ENCODE peak calls at places on chromosome 12, in six cellular contexts. One of them, this sample, is unnamed.

GRCh38 chr12:72511906-72512305 is 239.7 kb downstream of the TRHDE start:
- DNase-seq in GM04504: peak
- DNase-seq in NCI-H1105: no peak
- DNase-seq in activated CD8-positive, alpha-beta T cell treated with anti-CD3 and anti-CD28 coated beads, Interleukin-2, amount 10 ng/mL, durations not matched to agents 7 days and 5 days: no peak
- DNase-seq in WTC11: no peak
- DNase-seq in kidney tubule cell: peak
- DNase-seq in this sample: no peak

GRCh38 chr12:6963741-6964446 is 6.6 kb downstream of the PHB2 start:
- DNase-seq in NCI-H1105: peak
- DNase-seq in kidney tubule cell: no peak
- DNase-seq in GM04504: no peak
- DNase-seq in activated CD8-positive, alpha-beta T cell treated with anti-CD3 and anti-CD28 coated beads, Interleukin-2, amount 10 ng/mL, durations not matched to agents 7 days and 5 days: no peak
- DNase-seq in WTC11: no peak
- DNase-seq in this sample: no peak

GRCh38 chr12:119047641-119048040 is 66.3 kb downstream of the SRRM4 start:
- DNase-seq in activated CD8-positive, alpha-beta T cell treated with anti-CD3 and anti-CD28 coated beads, Interleukin-2, amount 10 ng/mL, durations not matched to agents 7 days and 5 days: no peak
- DNase-seq in GM04504: no peak
- DNase-seq in NCI-H1105: no peak
- DNase-seq in WTC11: no peak
- DNase-seq in kidney tubule cell: no peak
- DNase-seq in this sample: no peak

GRCh38 chr12:116343331-116343884 is 65.9 kb upstream of the MED13L start:
- DNase-seq in NCI-H1105: no peak
- DNase-seq in activated CD8-positive, alpha-beta T cell treated with anti-CD3 and anti-CD28 coated beads, Interleukin-2, amount 10 ng/mL, durations not matched to agents 7 days and 5 days: no peak
- DNase-seq in WTC11: no peak
- DNase-seq in kidney tubule cell: no peak
- DNase-seq in GM04504: no peak
- DNase-seq in this sample: no peak

GRCh38 chr12:7155471-7156034 is 25.4 kb downstream of the CLSTN3 start:
- DNase-seq in WTC11: no peak
- DNase-seq in activated CD8-positive, alpha-beta T cell treated with anti-CD3 and anti-CD28 coated beads, Interleukin-2, amount 10 ng/mL, durations not matched to agents 7 days and 5 days: no peak
- DNase-seq in kidney tubule cell: no peak
- DNase-seq in GM04504: no peak
- DNase-seq in NCI-H1105: peak
- DNase-seq in this sample: no peak

GRCh38 chr12:58455146-58455545 is 465.2 kb downstream of the LRIG3 start:
- DNase-seq in WTC11: no peak
- DNase-seq in activated CD8-positive, alpha-beta T cell treated with anti-CD3 and anti-CD28 coated beads, Interleukin-2, amount 10 ng/mL, durations not matched to agents 7 days and 5 days: no peak
- DNase-seq in NCI-H1105: no peak
- DNase-seq in GM04504: no peak
- DNase-seq in kidney tubule cell: no peak
- DNase-seq in this sample: no peak

GRCh38 chr12:132921685-132922084 is 34.3 kb upstream of the CHFR start:
- DNase-seq in NCI-H1105: no peak
- DNase-seq in kidney tubule cell: no peak
- DNase-seq in activated CD8-positive, alpha-beta T cell treated with anti-CD3 and anti-CD28 coated beads, Interleukin-2, amount 10 ng/mL, durations not matched to agents 7 days and 5 days: no peak
- DNase-seq in GM04504: no peak
- DNase-seq in WTC11: peak
- DNase-seq in this sample: no peak

GRCh38 chr12:54038260-54038759 is 5.5 kb downstream of the HOXC5 start:
- DNase-seq in NCI-H1105: no peak
- DNase-seq in WTC11: no peak
- DNase-seq in GM04504: no peak
- DNase-seq in activated CD8-positive, alpha-beta T cell treated with anti-CD3 and anti-CD28 coated beads, Interleukin-2, amount 10 ng/mL, durations not matched to agents 7 days and 5 days: no peak
- DNase-seq in kidney tubule cell: no peak
- DNase-seq in this sample: no peak

GRCh38 chr12:46430340-46430948 is 57.9 kb upstream of the SLC38A2 start:
- DNase-seq in activated CD8-positive, alpha-beta T cell treated with anti-CD3 and anti-CD28 coated beads, Interleukin-2, amount 10 ng/mL, durations not matched to agents 7 days and 5 days: peak
- DNase-seq in WTC11: no peak
- DNase-seq in GM04504: peak
- DNase-seq in kidney tubule cell: peak
- DNase-seq in NCI-H1105: no peak
- DNase-seq in this sample: no peak

GRCh38 chr12:117228239-117228638 is 38.0 kb upstream of the FBXO21 start:
- DNase-seq in GM04504: no peak
- DNase-seq in WTC11: no peak
- DNase-seq in NCI-H1105: no peak
- DNase-seq in kidney tubule cell: peak
- DNase-seq in activated CD8-positive, alpha-beta T cell treated with anti-CD3 and anti-CD28 coated beads, Interleukin-2, amount 10 ng/mL, durations not matched to agents 7 days and 5 days: no peak
- DNase-seq in this sample: no peak

This sample was measured in activated CD4-positive, alpha-beta memory T cell treated with anti-CD3 and anti-CD28 coated beads, Interleukin-2, amount 10 ng/mL, durations not matched to agents 7 days and 5 days.